ENCODE peak calls at places on chromosome 6, in nine cellular contexts. V is breast epithelium, T is GM23248, J is body of pancreas, Y is thoracic aorta, C is PC-9, U is lower lobe of right lung, B is left lung, Q is IMR-90. S is an unnamed sample. For H3K9me3 and H3K27me3, the result is how much of the 10 kb centered on the place peaks cover.

GRCh38 chr6:37830225-37830624 is 10.7 kb downstream of the ZFAND3 start:
- DNase-seq in V (no peak), T (no peak), J (no peak), Y (no peak), C (no peak), U (no peak), B (no peak), Q (no peak), S (no peak)

GRCh38 chr6:131116755-131117360 is 18.4 kb upstream of the AKAP7 start:
- DNase-seq in V (no peak), T (peak), J (peak), Y (no peak), C (no peak), U (no peak), B (no peak), Q (peak), S (no peak)

GRCh38 chr6:82711105-82711829 is 347.6 kb downstream of the TPBG start:
- DNase-seq in V (no peak), T (peak), J (no peak), Y (no peak), C (no peak), U (no peak), B (no peak), Q (no peak), S (no peak)

GRCh38 chr6:29705389-29706231 is 17.6 kb upstream of the HLA-F start:
- DNase-seq in V (no peak), T (peak), J (peak), Y (no peak), C (peak), U (no peak), B (no peak), Q (peak), S (no peak)

GRCh38 chr6:122789862-122790739 is 1.0 kb downstream of the SMPDL3A start:
- DNase-seq in V (peak), T (peak), J (peak), Y (no peak), C (peak), U (no peak), B (peak), Q (peak), S (no peak)

GRCh38 chr6:12485226-12485764 is 195.1 kb downstream of the EDN1 start:
- DNase-seq in V (no peak), T (peak), J (no peak), Y (no peak), C (no peak), U (no peak), B (no peak), Q (no peak), S (no peak)

GRCh38 chr6:117352466-117353081 is 73.2 kb downstream of the ROS1 start:
- DNase-seq in V (no peak), T (peak), J (no peak), Y (no peak), C (no peak), U (no peak), B (no peak), Q (peak), S (no peak)

GRCh38 chr6:42071881-42072583 is 21.7 kb downstream of the TAF8 start:
- DNase-seq in V (no peak), T (no peak), J (no peak), Y (no peak), C (no peak), U (no peak), B (no peak), Q (no peak), S (no peak)

GRCh38 chr6:162960674-162961457 is 233.1 kb downstream of the PACRG start:
- DNase-seq in V (no peak), T (no peak), J (no peak), Y (no peak), C (no peak), U (no peak), B (no peak), Q (no peak), S (no peak)
- H3K4me3 ChIP-seq in V (no peak), T (no peak), J (no peak), Y (no peak), C (no peak), U (no peak), B (no peak), Q (no peak), S (no peak)

GRCh38 chr6:168451805-168452204 is 10.8 kb downstream of the SMOC2 start:
- DNase-seq in V (no peak), T (no peak), J (no peak), Y (no peak), C (no peak), U (no peak), B (no peak), Q (no peak), S (no peak)
- H3K9me3 ChIP-seq in V (under half), T (under half), J (under half), Y (under half), C (under half), U (under half), B (under half), Q (under half), S (under half)

GRCh38 chr6:389143-389542 is 2.4 kb upstream of the IRF4 start:
- DNase-seq in V (no peak), T (no peak), J (no peak), Y (no peak), C (no peak), U (no peak), B (no peak), Q (no peak), S (no peak)

GRCh38 chr6:387293-387694 is 4.3 kb upstream of the IRF4 start:
- DNase-seq in V (no peak), T (peak), J (no peak), Y (no peak), C (no peak), U (no peak), B (no peak), Q (peak), S (peak)

GRCh38 chr6:386688-387266 is 4.8 kb upstream of the IRF4 start:
- DNase-seq in V (no peak), T (no peak), J (no peak), Y (no peak), C (no peak), U (no peak), B (no peak), Q (no peak), S (no peak)

GRCh38 chr6:389622-390021 is 1.9 kb upstream of the IRF4 start:
- DNase-seq in V (no peak), T (no peak), J (no peak), Y (no peak), C (no peak), U (no peak), B (no peak), Q (no peak), S (no peak)

GRCh38 chr6:388202-388903 is 3.2 kb upstream of the IRF4 start:
- DNase-seq in V (no peak), T (no peak), J (no peak), Y (no peak), C (no peak), U (no peak), B (no peak), Q (no peak), S (no peak)
- H3K27me3 ChIP-seq in V (half or more), T (half or more), J (under half), Y (under half), C (under half), U (under half), B (under half), Q (half or more), S (under half)

GRCh38 chr6:26439552-26440125 is 665 bp upstream of the BTN3A3 start:
- DNase-seq in V (no peak), T (peak), J (no peak), Y (no peak), C (no peak), U (no peak), B (no peak), Q (no peak), S (no peak)

GRCh38 chr6:26439151-26439550 is 1.2 kb upstream of the BTN3A3 start:
- DNase-seq in V (no peak), T (no peak), J (no peak), Y (no peak), C (no peak), U (no peak), B (no peak), Q (no peak), S (no peak)

GRCh38 chr6:26440977-26441358 is 664 bp downstream of the BTN3A3 start:
- DNase-seq in V (no peak), T (peak), J (no peak), Y (no peak), C (no peak), U (no peak), B (no peak), Q (no peak), S (no peak)

GRCh38 chr6:26438000-26438399 is 2.3 kb upstream of the BTN3A3 start:
- DNase-seq in V (no peak), T (no peak), J (no peak), Y (no peak), C (no peak), U (no peak), B (no peak), Q (no peak), S (no peak)

DNA sequence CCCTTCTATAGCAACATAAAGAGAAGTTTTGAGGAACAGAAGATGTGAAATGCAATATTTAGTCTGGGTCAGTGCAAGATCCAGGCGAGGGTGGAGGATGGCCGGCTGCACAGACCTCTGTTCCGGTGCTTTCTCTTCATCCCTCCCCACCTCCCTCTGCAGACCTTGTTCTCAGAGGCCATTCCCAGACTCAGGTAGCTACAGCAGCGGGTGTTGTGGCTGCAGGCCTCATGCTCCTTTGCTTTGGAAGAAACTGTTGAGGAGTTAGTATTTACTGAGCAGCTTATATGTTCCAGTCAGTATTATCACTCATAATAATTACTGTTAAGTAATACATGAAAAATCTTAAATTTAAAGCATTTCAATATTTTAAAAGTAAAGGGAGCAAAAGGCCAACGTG is 1.7 kb downstream of the BTN3A3 start:
- DNase-seq in V (no peak), T (peak), J (no peak), Y (no peak), C (no peak), U (no peak), B (no peak), Q (no peak), S (no peak)
- H3K4me3 ChIP-seq in V (peak), T (peak), J (no peak), Y (no peak), C (no peak), U (peak), B (peak), Q (peak), S (no peak)

DNA sequence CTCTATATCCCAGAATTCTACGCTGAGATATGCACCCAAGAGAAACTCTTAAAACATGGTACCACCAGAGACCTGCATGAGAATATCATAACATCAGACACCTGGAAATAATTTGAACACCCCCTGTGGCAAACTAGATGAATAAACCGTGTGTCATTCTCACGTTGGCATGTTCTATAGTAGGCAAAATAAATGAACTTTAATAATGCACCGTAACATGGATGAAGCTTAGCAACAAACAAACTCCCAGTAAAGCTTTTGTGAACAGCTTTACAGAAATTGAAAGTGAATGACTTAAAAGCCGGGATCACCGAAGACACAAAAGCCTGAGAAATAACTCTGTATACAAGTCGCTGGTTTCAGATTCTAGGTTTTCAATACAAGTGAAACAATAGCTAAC is 1166.8 kb upstream of the CITED2 start:
- DNase-seq in V (no peak), T (no peak), J (no peak), Y (no peak), C (no peak), U (no peak), B (no peak), Q (no peak), S (no peak)
- H3K9me3 ChIP-seq in V (under half), T (under half), J (under half), Y (under half), C (under half), U (under half), B (under half), Q (under half), S (under half)

GRCh38 chr6:89197141-89197540 is 20.0 kb downstream of the GABRR1 start:
- DNase-seq in V (no peak), T (no peak), J (no peak), Y (no peak), C (no peak), U (no peak), B (no peak), Q (no peak), S (no peak)
- H3K27me3 ChIP-seq in V (under half), T (under half), J (under half), Y (under half), C (under half), U (under half), B (under half), Q (under half), S (under half)

DNA sequence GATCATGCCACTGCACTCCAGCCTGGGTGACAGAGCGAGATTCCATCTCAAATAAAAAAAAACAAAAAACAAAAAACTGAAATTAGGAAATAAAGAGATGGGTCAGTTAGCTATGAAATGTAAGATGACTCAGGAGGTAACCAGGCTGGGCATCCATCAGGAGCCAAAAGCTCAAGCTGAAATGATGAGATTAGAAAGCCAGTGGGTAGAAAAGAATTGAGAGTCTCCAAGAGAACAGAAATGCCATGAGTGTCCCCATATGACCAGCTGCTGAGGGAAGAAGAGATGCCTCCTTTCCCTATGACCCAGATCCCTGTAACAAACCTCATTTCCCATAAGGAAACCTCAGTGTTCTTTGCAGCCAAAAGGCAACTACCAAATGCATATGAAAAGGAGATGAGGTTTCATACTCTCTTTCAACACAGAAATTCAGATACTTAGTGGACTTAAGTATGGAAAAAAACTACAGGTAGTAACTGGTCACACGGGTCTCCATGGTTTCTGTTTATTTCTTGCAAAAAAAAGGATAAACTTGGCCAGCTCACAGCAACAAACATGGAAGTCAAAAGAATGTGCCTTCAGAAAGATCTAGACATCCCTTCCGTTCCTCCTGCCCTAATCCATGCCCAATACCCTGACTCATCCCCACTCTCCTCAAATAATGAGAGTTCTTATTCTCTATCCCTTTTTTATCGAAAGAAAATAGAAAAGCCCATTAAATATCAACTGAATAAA is 8.1 kb downstream of the ARHGAP18 start:
- DNase-seq in V (no peak), T (peak), J (no peak), Y (no peak), C (no peak), U (no peak), B (no peak), Q (peak), S (peak)
- H3K4me3 ChIP-seq in V (no peak), T (peak), J (no peak), Y (no peak), C (no peak), U (no peak), B (no peak), Q (no peak), S (no peak)

S was measured in MG63.